ENCODE peak calls at places on chromosome 19, in seven cellular contexts. F is K562, J is HepG2, L is H1, N is SK-N-SH, X is GM12878, M is HCT116. W is an unnamed sample.

GRCh38 chr19:53079313-53079924 is 23.8 kb downstream of the ZNF160 start:
- DNase-seq in F (no peak), J (no peak), L (no peak), N (no peak), X (no peak), M (no peak), W (no peak)

GRCh38 chr19:5046339-5047039 is 77.6 kb downstream of the KDM4B start:
- DNase-seq in F (no peak), J (peak), L (no peak), N (no peak), X (no peak), M (no peak), W (peak)

GRCh38 chr19:1748115-1748702 is 5.1 kb upstream of the ONECUT3 start:
- DNase-seq in F (peak), J (no peak), L (no peak), N (no peak), X (no peak), M (no peak), W (no peak)

GRCh38 chr19:44731081-44731480 is 17.4 kb upstream of the BCL3 start:
- DNase-seq in F (no peak), J (no peak), L (no peak), N (no peak), X (no peak), M (no peak), W (no peak)

GRCh38 chr19:55487884-55488687 is at the start of gene SSC5D:
- DNase-seq in F (peak), J (no peak), L (no peak), N (peak), X (no peak), M (no peak), W (no peak)

GRCh38 chr19:37333457-37333856 is 37.4 kb upstream of the ZNF527 start:
- DNase-seq in F (no peak), J (no peak), L (no peak), N (no peak), X (no peak), M (no peak), W (no peak)

GRCh38 chr19:48836089-48837017 is at the start of gene HSD17B14:
- DNase-seq in F (no peak), J (no peak), L (peak), N (peak), X (no peak), M (no peak), W (no peak)

GRCh38 chr19:3578390-3578789 is 5.6 kb downstream of the HMG20B start:
- DNase-seq in F (no peak), J (no peak), L (no peak), N (peak), X (no peak), M (no peak), W (no peak)

GRCh38 chr19:45293682-45294081 is 29.0 kb downstream of the CKM start:
- DNase-seq in F (no peak), J (no peak), L (no peak), N (no peak), X (no peak), M (no peak), W (no peak)

GRCh38 chr19:31548941-31549340 is 199.7 kb upstream of the TSHZ3 start:
- DNase-seq in F (no peak), J (no peak), L (no peak), N (no peak), X (no peak), M (no peak), W (no peak)

GRCh38 chr19:13091400-13092161 is 11.1 kb downstream of the LYL1 start:
- DNase-seq in F (no peak), J (no peak), L (no peak), N (peak), X (no peak), M (no peak), W (no peak)

GRCh38 chr19:29687244-29687896 is 22.1 kb downstream of the PLEKHF1 start:
- DNase-seq in F (peak), J (no peak), L (no peak), N (no peak), X (no peak), M (no peak), W (no peak)

GRCh38 chr19:18800079-18800478 is 9.0 kb upstream of the COMP start:
- DNase-seq in F (no peak), J (no peak), L (no peak), N (no peak), X (no peak), M (no peak), W (no peak)

GRCh38 chr19:29772696-29773095 is 39.1 kb upstream of the CCNE1 start:
- DNase-seq in F (no peak), J (no peak), L (no peak), N (no peak), X (no peak), M (no peak), W (no peak)

GRCh38 chr19:18390075-18390909 is 4.3 kb downstream of the GDF15 start:
- DNase-seq in F (no peak), J (no peak), L (no peak), N (no peak), X (no peak), M (no peak), W (no peak)

GRCh38 chr19:43618921-43619261 is 538 bp downstream of the ZNF428 start:
- DNase-seq in F (peak), J (peak), L (no peak), N (peak), X (peak), M (no peak), W (no peak)

GRCh38 chr19:41426952-41427646 is at the start of gene B3GNT8:
- DNase-seq in F (peak), J (peak), L (peak), N (peak), X (no peak), M (no peak), W (no peak)

GRCh38 chr19:6551607-6552450 is 21.0 kb downstream of the TNFSF9 start:
- DNase-seq in F (peak), J (peak), L (no peak), N (peak), X (no peak), M (no peak), W (no peak)

GRCh38 chr19:4088975-4089374 is 22.3 kb upstream of the ZBTB7A start:
- DNase-seq in F (peak), J (no peak), L (no peak), N (no peak), X (no peak), M (no peak), W (no peak)

GRCh38 chr19:22545751-22546150 is 88.4 kb upstream of the ZNF492 start:
- DNase-seq in F (peak), J (peak), L (no peak), N (peak), X (no peak), M (peak), W (peak)

GRCh38 chr19:48630289-48631036 is 6.7 kb downstream of the DBP start:
- DNase-seq in F (no peak), J (no peak), L (no peak), N (no peak), X (no peak), M (no peak), W (no peak)

GRCh38 chr19:7294571-7295212 is 478 bp upstream of the INSR start:
- DNase-seq in F (peak), J (peak), L (no peak), N (peak), X (no peak), M (peak), W (peak)

GRCh38 chr19:3029070-3029923 is at the start of gene TLE2:
- DNase-seq in F (peak), J (no peak), L (no peak), N (peak), X (no peak), M (no peak), W (peak)

GRCh38 chr19:18408053-18408476 is 10.6 kb upstream of the LRRC25 start:
- DNase-seq in F (peak), J (no peak), L (no peak), N (peak), X (peak), M (no peak), W (peak)

GRCh38 chr19:15563325-15563794 is 51.7 kb upstream of the CYP4F8 start:
- DNase-seq in F (peak), J (peak), L (no peak), N (peak), X (no peak), M (no peak), W (no peak)

GRCh38 chr19:7944177-7944761 is 803 bp upstream of the TIMM44 start:
- DNase-seq in F (peak), J (peak), L (peak), N (peak), X (peak), M (peak), W (peak)

GRCh38 chr19:14443632-14444216 is 10.6 kb downstream of the PKN1 start:
- DNase-seq in F (no peak), J (no peak), L (no peak), N (no peak), X (no peak), M (no peak), W (no peak)

GRCh38 chr19:14446336-14447036 is 13.4 kb downstream of the PKN1 start:
- DNase-seq in F (no peak), J (no peak), L (no peak), N (no peak), X (no peak), M (no peak), W (no peak)

GRCh38 chr19:14450168-14450874 is 17.2 kb downstream of the PKN1 start:
- DNase-seq in F (peak), J (peak), L (peak), N (peak), X (no peak), M (peak), W (peak)

GRCh38 chr19:14450876-14451275 is 17.8 kb downstream of the PKN1 start:
- DNase-seq in F (no peak), J (no peak), L (no peak), N (no peak), X (no peak), M (no peak), W (no peak)

GRCh38 chr19:14449321-14449720 is 16.2 kb downstream of the PKN1 start:
- DNase-seq in F (no peak), J (no peak), L (no peak), N (no peak), X (no peak), M (no peak), W (no peak)
- TF ChIP-seq JUND in F (no peak), J (no peak), L (no peak), N (no peak), X (no peak), M (no peak), W (no peak)

DNA sequence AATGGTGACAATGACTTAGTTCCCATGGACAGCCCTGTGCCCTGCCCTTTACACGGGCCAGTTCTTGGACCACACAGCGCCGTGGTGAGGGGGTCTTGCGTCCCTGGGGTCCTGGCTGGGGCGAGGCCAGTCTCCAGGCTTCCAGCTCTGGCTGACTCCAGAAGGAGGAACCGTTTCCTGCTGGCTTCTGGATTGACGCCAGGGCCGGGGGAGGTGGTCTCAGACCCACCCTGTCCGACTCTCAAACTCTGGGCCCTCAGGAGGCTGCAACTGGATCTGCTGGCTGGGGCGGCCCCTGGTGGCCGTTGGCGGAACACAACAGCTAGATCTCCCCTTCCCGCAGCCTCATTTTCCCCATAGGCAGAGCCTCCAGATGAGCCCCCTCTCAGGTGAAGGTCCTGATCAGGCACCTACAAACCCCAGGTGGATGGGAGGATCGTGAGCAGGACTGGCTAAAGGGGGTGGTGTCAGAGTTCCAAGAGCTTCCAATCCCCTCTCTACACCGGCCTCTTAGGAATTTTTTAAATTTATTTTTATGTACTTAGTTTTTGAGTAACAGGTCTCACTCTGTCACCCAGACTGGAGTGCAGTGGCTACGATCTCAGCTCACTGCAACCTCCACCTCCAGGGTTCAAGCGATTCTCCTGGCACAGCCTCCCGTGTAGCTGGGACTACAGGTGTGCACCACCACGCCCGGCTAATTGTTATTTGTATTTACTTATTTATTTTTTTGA is 8.0 kb downstream of the CCDC194 start:
- DNase-seq in F (peak), J (peak), L (no peak), N (peak), X (no peak), M (no peak), W (peak)
- TF ChIP-seq JUND in F (no peak), J (no peak), L (no peak), N (no peak), X (no peak), M (no peak), W (no peak)

DNA sequence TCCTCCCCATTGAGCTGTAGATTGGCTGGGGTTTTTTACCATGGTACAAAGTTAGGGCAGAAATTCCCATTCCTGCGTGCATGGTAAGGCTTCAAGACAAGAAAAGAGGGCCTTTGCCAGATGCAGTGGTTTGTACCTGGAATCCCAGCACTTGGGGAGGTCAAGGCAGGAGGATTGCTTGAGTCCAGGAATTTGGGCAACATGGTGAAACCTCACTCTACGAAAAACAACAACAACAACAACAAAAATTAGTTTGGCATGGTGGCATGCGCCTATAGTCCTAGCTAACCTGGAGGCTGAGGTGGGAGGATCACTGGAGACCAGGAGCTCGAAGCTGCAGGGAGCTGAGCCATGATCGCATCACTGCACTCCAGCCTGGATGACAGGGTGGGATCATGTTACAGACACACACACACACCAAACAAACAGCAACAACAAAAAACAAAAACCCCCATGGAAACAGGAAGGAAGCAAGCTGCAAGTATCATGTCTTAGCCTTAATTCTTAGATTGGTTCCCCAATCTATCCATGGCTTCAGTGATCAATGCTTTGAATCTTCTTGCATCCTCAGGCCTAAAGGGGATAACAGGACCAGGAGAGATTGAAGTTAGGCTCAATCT is 5.5 kb upstream of the WTIP start:
- DNase-seq in F (no peak), J (no peak), L (no peak), N (no peak), X (no peak), M (no peak), W (no peak)
- TF ChIP-seq JUND in F (no peak), J (no peak), L (no peak), N (no peak), X (no peak), M (no peak), W (no peak)

GRCh38 chr19:47540748-47541147 is 25.9 kb upstream of the NAPA start:
- DNase-seq in F (peak), J (peak), L (no peak), N (no peak), X (no peak), M (no peak), W (no peak)
- TF ChIP-seq JUND in F (no peak), J (no peak), L (no peak), N (no peak), X (no peak), M (no peak), W (no peak)

GRCh38 chr19:10309423-10309822 is at the start of gene ZGLP1:
- DNase-seq in F (no peak), J (no peak), L (no peak), N (no peak), X (no peak), M (no peak), W (no peak)

GRCh38 chr19:10299545-10300458 is 9.8 kb downstream of the ZGLP1 start:
- DNase-seq in F (peak), J (no peak), L (no peak), N (no peak), X (no peak), M (no peak), W (no peak)

GRCh38 chr19:10306327-10306726 is 3.3 kb downstream of the ZGLP1 start:
- DNase-seq in F (no peak), J (no peak), L (no peak), N (no peak), X (no peak), M (no peak), W (no peak)

DNA sequence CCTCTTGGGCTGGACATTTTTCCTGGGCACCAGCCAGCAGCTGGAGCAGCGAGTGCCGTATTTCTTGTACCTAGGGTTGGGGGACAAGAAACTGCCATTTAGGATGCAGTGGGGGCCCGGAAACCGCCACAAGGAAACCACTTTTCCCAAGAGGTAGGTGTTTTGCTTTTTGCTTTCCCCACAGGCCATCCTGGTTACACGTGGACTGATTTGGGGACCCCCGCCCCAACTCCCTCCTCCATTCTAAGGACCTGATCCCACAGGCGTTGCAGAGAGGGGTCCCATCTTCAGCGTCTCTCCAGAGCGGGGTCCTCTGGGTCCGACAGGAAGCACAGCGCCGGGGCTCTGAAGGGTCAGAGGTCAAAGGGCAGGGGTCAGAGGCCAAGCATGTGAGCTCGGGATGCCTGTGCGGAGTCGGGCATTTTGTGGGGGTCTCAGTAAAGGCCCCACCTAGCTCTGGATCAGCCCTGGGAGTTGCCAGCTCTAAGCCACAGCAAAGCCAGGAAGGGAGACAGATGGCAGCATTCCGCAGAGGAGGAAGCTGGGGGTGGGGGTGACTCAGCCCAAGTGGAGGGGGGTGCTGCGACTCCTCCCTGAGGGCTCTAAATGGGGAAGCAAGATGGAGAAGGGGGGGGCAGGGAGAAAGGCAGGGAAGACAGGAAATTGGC is 4.3 kb downstream of the ZGLP1 start:
- DNase-seq in F (no peak), J (no peak), L (no peak), N (no peak), X (no peak), M (no peak), W (no peak)
- TF ChIP-seq JUND in F (peak), J (no peak), L (no peak), N (no peak), X (no peak), M (no peak), W (no peak)

GRCh38 chr19:40089462-40089861 is 1.3 kb downstream of the ZNF780A start:
- DNase-seq in F (no peak), J (no peak), L (no peak), N (no peak), X (no peak), M (no peak), W (no peak)
- TF ChIP-seq JUND in F (no peak), J (no peak), L (no peak), N (no peak), X (no peak), M (no peak), W (no peak)

W was measured in T47D.